ENCODE peak calls at places on chromosomes 6 and 20, in five cellular contexts. Z is mesendoderm, R is NCI-H1105, G is iPS-NIHi11, J is fibroblast of mammary gland. Y is an unnamed sample.

GRCh38 chr6:106849130-106849529 is 125.4 kb downstream of the CD24 start:
- DNase-seq in G (no peak), J (no peak), Z (no peak), R (no peak), Y (no peak)

GRCh38 chr6:38088794-38089193 is 269.3 kb downstream of the ZFAND3 start:
- DNase-seq in R (no peak), J (no peak), G (no peak), Z (no peak), Y (no peak)

GRCh38 chr6:12962529-12962928 is 246.0 kb downstream of the PHACTR1 start:
- DNase-seq in Z (no peak), J (peak), R (no peak), G (no peak), Y (no peak)

GRCh38 chr20:23387118-23387443 is 25.1 kb downstream of the GZF1 start:
- DNase-seq in J (no peak), Z (no peak), R (no peak), G (no peak), Y (no peak)

GRCh38 chr6:71326611-71327010 is 38.0 kb downstream of the OGFRL1 start:
- DNase-seq in G (no peak), J (no peak), Z (no peak), R (no peak), Y (no peak)

GRCh38 chr6:79671605-79672266 is 40.6 kb downstream of the SH3BGRL2 start:
- DNase-seq in R (no peak), G (no peak), Z (peak), J (peak), Y (peak)

GRCh38 chr6:44831002-44831610 is 443.6 kb downstream of the CDC5L start:
- DNase-seq in R (no peak), J (no peak), G (no peak), Z (peak), Y (no peak)

GRCh38 chr6:139161169-139161568 is 26.3 kb downstream of the HECA start:
- DNase-seq in G (no peak), Z (no peak), J (peak), R (no peak), Y (peak)

GRCh38 chr6:15522427-15522826 is 140.4 kb downstream of the DTNBP1 start:
- DNase-seq in G (no peak), J (no peak), R (no peak), Z (no peak), Y (no peak)

GRCh38 chr20:49951160-49951559 is 15.0 kb downstream of the RNF114 start:
- DNase-seq in J (peak), G (no peak), R (no peak), Z (no peak), Y (no peak)

GRCh38 chr20:4247261-4247660 is 231.9 kb upstream of the RNF24 start:
- DNase-seq in G (no peak), J (no peak), R (no peak), Z (no peak), Y (no peak)

Y was measured in activated T-helper 1 cell treated with anti-CD3 and anti-CD28 coated beads, Interleukin-2, amount 50 U/mL, for 16 hours.